ENCODE peak calls at places on chromosomes 13 and 19, in nine cellular contexts. One of them, this sample, is unnamed. For H3K27me3, the result is how much of the 10 kb centered on the place peaks cover.

GRCh38 chr13:65638572-65639168 is 1591.5 kb downstream of the PCDH9 start:
- DNase-seq in cardiac muscle cell: peak
- DNase-seq in neural progenitor cell: peak
- DNase-seq in MM.1S: peak
- DNase-seq in dorsolateral prefrontal cortex: no peak
- DNase-seq in tibial artery: no peak
- DNase-seq in IMR-90: peak
- DNase-seq in gastrocnemius medialis: no peak
- DNase-seq in H9: no peak
- DNase-seq in this sample: no peak

GRCh38 chr13:48476215-48476614 is 56.7 kb downstream of the RCBTB2 start:
- DNase-seq in IMR-90: no peak
- DNase-seq in dorsolateral prefrontal cortex: no peak
- DNase-seq in H9: no peak
- DNase-seq in gastrocnemius medialis: no peak
- DNase-seq in neural progenitor cell: no peak
- DNase-seq in cardiac muscle cell: no peak
- DNase-seq in MM.1S: no peak
- DNase-seq in tibial artery: no peak
- DNase-seq in this sample: no peak

GRCh38 chr13:75474956-75475355 is 7.0 kb downstream of the TBC1D4 start:
- DNase-seq in dorsolateral prefrontal cortex: no peak
- DNase-seq in tibial artery: no peak
- DNase-seq in cardiac muscle cell: no peak
- DNase-seq in IMR-90: no peak
- DNase-seq in H9: no peak
- DNase-seq in MM.1S: no peak
- DNase-seq in gastrocnemius medialis: no peak
- DNase-seq in neural progenitor cell: no peak
- DNase-seq in this sample: no peak

GRCh38 chr19:57802269-57802668 is 12.4 kb downstream of the ZNF552 start:
- DNase-seq in cardiac muscle cell: no peak
- DNase-seq in IMR-90: no peak
- DNase-seq in neural progenitor cell: no peak
- DNase-seq in dorsolateral prefrontal cortex: no peak
- DNase-seq in MM.1S: no peak
- DNase-seq in tibial artery: no peak
- DNase-seq in gastrocnemius medialis: no peak
- DNase-seq in H9: peak
- DNase-seq in this sample: no peak

GRCh38 chr19:2433854-2434253 is 6.5 kb upstream of the TIMM13 start:
- DNase-seq in cardiac muscle cell: no peak
- DNase-seq in IMR-90: no peak
- DNase-seq in neural progenitor cell: no peak
- DNase-seq in gastrocnemius medialis: no peak
- DNase-seq in H9: no peak
- DNase-seq in MM.1S: no peak
- DNase-seq in dorsolateral prefrontal cortex: no peak
- DNase-seq in tibial artery: no peak
- DNase-seq in this sample: no peak

GRCh38 chr13:30818323-30818960 is 83.1 kb downstream of the ALOX5AP start:
- DNase-seq in H9: no peak
- DNase-seq in MM.1S: no peak
- DNase-seq in cardiac muscle cell: peak
- DNase-seq in IMR-90: peak
- DNase-seq in gastrocnemius medialis: no peak
- DNase-seq in neural progenitor cell: no peak
- DNase-seq in tibial artery: peak
- DNase-seq in dorsolateral prefrontal cortex: no peak
- DNase-seq in this sample: no peak

GRCh38 chr19:49894879-49895565 is 1.7 kb downstream of the IL4I1 start:
- DNase-seq in H9: no peak
- DNase-seq in cardiac muscle cell: no peak
- DNase-seq in gastrocnemius medialis: no peak
- DNase-seq in IMR-90: no peak
- DNase-seq in tibial artery: no peak
- DNase-seq in neural progenitor cell: no peak
- DNase-seq in dorsolateral prefrontal cortex: no peak
- DNase-seq in MM.1S: no peak
- DNase-seq in this sample: no peak

GRCh38 chr13:20901668-20902437 is 693 bp downstream of the XPO4 start:
- DNase-seq in IMR-90: peak
- DNase-seq in cardiac muscle cell: peak
- DNase-seq in dorsolateral prefrontal cortex: no peak
- DNase-seq in MM.1S: peak
- DNase-seq in tibial artery: no peak
- DNase-seq in H9: peak
- DNase-seq in neural progenitor cell: peak
- DNase-seq in gastrocnemius medialis: peak
- DNase-seq in this sample: no peak

GRCh38 chr13:99991013-99991805 is 9.6 kb downstream of the ZIC2 start:
- DNase-seq in neural progenitor cell: peak
- DNase-seq in IMR-90: no peak
- DNase-seq in cardiac muscle cell: no peak
- DNase-seq in H9: peak
- DNase-seq in MM.1S: no peak
- DNase-seq in tibial artery: no peak
- DNase-seq in gastrocnemius medialis: no peak
- DNase-seq in dorsolateral prefrontal cortex: no peak
- DNase-seq in this sample: no peak

GRCh38 chr13:99988469-99989375 is 7.1 kb downstream of the ZIC2 start:
- DNase-seq in dorsolateral prefrontal cortex: no peak
- DNase-seq in neural progenitor cell: peak
- DNase-seq in MM.1S: no peak
- DNase-seq in H9: peak
- DNase-seq in IMR-90: no peak
- DNase-seq in gastrocnemius medialis: no peak
- DNase-seq in cardiac muscle cell: peak
- DNase-seq in tibial artery: no peak
- DNase-seq in this sample: no peak

GRCh38 chr13:99991806-99992242 is 10.2 kb downstream of the ZIC2 start:
- DNase-seq in IMR-90: no peak
- DNase-seq in cardiac muscle cell: no peak
- DNase-seq in tibial artery: no peak
- DNase-seq in dorsolateral prefrontal cortex: no peak
- DNase-seq in MM.1S: no peak
- DNase-seq in gastrocnemius medialis: no peak
- DNase-seq in H9: peak
- DNase-seq in neural progenitor cell: peak
- DNase-seq in this sample: no peak

GRCh38 chr13:99989376-99990044 is 7.9 kb downstream of the ZIC2 start:
- DNase-seq in IMR-90: no peak
- DNase-seq in cardiac muscle cell: no peak
- DNase-seq in dorsolateral prefrontal cortex: no peak
- DNase-seq in tibial artery: no peak
- DNase-seq in H9: peak
- DNase-seq in gastrocnemius medialis: no peak
- DNase-seq in neural progenitor cell: peak
- DNase-seq in MM.1S: no peak
- DNase-seq in this sample: no peak

GRCh38 chr13:99990045-99990977 is 8.7 kb downstream of the ZIC2 start:
- DNase-seq in IMR-90: no peak
- DNase-seq in H9: peak
- DNase-seq in dorsolateral prefrontal cortex: no peak
- DNase-seq in cardiac muscle cell: no peak
- DNase-seq in gastrocnemius medialis: no peak
- DNase-seq in tibial artery: no peak
- DNase-seq in neural progenitor cell: peak
- DNase-seq in MM.1S: no peak
- DNase-seq in this sample: no peak
- H3K27me3 ChIP-seq in IMR-90: half or more
- H3K27me3 ChIP-seq in H9: under half
- H3K27me3 ChIP-seq in dorsolateral prefrontal cortex: half or more
- H3K27me3 ChIP-seq in cardiac muscle cell: half or more
- H3K27me3 ChIP-seq in gastrocnemius medialis: half or more
- H3K27me3 ChIP-seq in tibial artery: half or more
- H3K27me3 ChIP-seq in neural progenitor cell: half or more
- H3K27me3 ChIP-seq in MM.1S: under half
- H3K27me3 ChIP-seq in this sample: half or more

GRCh38 chr19:42325308-42325895 is at the start of gene MEGF8:
- DNase-seq in dorsolateral prefrontal cortex: peak
- DNase-seq in cardiac muscle cell: peak
- DNase-seq in IMR-90: peak
- DNase-seq in gastrocnemius medialis: peak
- DNase-seq in MM.1S: peak
- DNase-seq in neural progenitor cell: peak
- DNase-seq in H9: peak
- DNase-seq in tibial artery: peak
- DNase-seq in this sample: peak
- TF ChIP-seq CTCF in dorsolateral prefrontal cortex: peak
- TF ChIP-seq CTCF in cardiac muscle cell: peak
- TF ChIP-seq CTCF in IMR-90: peak
- TF ChIP-seq CTCF in gastrocnemius medialis: peak
- TF ChIP-seq CTCF in MM.1S: peak
- TF ChIP-seq CTCF in neural progenitor cell: peak
- TF ChIP-seq CTCF in H9: peak
- TF ChIP-seq CTCF in tibial artery: peak
- TF ChIP-seq CTCF in this sample: no peak

GRCh38 chr13:97004886-97005285 is 10.6 kb upstream of the OXGR1 start:
- DNase-seq in tibial artery: no peak
- DNase-seq in IMR-90: no peak
- DNase-seq in H9: no peak
- DNase-seq in gastrocnemius medialis: no peak
- DNase-seq in cardiac muscle cell: no peak
- DNase-seq in dorsolateral prefrontal cortex: no peak
- DNase-seq in neural progenitor cell: no peak
- DNase-seq in MM.1S: no peak
- DNase-seq in this sample: no peak
- H3K27me3 ChIP-seq in tibial artery: under half
- H3K27me3 ChIP-seq in IMR-90: under half
- H3K27me3 ChIP-seq in H9: under half
- H3K27me3 ChIP-seq in gastrocnemius medialis: under half
- H3K27me3 ChIP-seq in cardiac muscle cell: under half
- H3K27me3 ChIP-seq in dorsolateral prefrontal cortex: under half
- H3K27me3 ChIP-seq in neural progenitor cell: under half
- H3K27me3 ChIP-seq in MM.1S: under half
- H3K27me3 ChIP-seq in this sample: under half

GRCh38 chr19:9848060-9848459 is 12.9 kb downstream of the PIN1 start:
- DNase-seq in cardiac muscle cell: peak
- DNase-seq in MM.1S: peak
- DNase-seq in dorsolateral prefrontal cortex: no peak
- DNase-seq in IMR-90: no peak
- DNase-seq in tibial artery: no peak
- DNase-seq in H9: peak
- DNase-seq in neural progenitor cell: peak
- DNase-seq in gastrocnemius medialis: no peak
- DNase-seq in this sample: no peak
- TF ChIP-seq CTCF in cardiac muscle cell: peak
- TF ChIP-seq CTCF in MM.1S: peak
- TF ChIP-seq CTCF in dorsolateral prefrontal cortex: peak
- TF ChIP-seq CTCF in IMR-90: peak
- TF ChIP-seq CTCF in tibial artery: no peak
- TF ChIP-seq CTCF in H9: peak
- TF ChIP-seq CTCF in neural progenitor cell: peak
- TF ChIP-seq CTCF in gastrocnemius medialis: no peak
- TF ChIP-seq CTCF in this sample: peak